ENCODE peak calls at places on chromosomes 7 and 10, in nine cellular contexts. C, M, O, T, S, K, I, N and R are unnamed samples.
A peak's percentile ranks its signal among the peaks of the same experiment; 100 is the strongest.

GRCh38 chr7:151684408-151685175 is 164.9 kb upstream of the RHEB start:
- DNase-seq in C (no peak), M (no peak), O (no peak), T (no peak), S (no peak), K (no peak), I (no peak), N (no peak), R (no peak)

GRCh38 chr7:97734255-97734654 is 2.4 kb downstream of the TAC1 start:
- DNase-seq in C (no peak), M (no peak), O (no peak), T (no peak), S (no peak), K (no peak), I (no peak), N (no peak), R (no peak)

GRCh38 chr7:142791502-142791901 is 20.7 kb downstream of the PRSS2 start:
- DNase-seq in C (no peak), M (no peak), O (no peak), T (no peak), S (no peak), K (no peak), I (no peak), N (no peak), R (no peak)

GRCh38 chr7:142795339-142795863 is 24.6 kb downstream of the PRSS2 start:
- DNase-seq in C (no peak), M (no peak), O (no peak), T (no peak), S (no peak), K (no peak), I (no peak), N (no peak), R (no peak)

GRCh38 chr10:33920351-33920750 is 585.9 kb upstream of the NRP1 start:
- DNase-seq in C (no peak), M (no peak), O (no peak), T (no peak), S (no peak), K (no peak), I (no peak), N (no peak), R (no peak)

GRCh38 chr7:155884225-155885161 is 72.2 kb upstream of the SHH start:
- DNase-seq in C (no peak), M (no peak), O (peak; percentile 22), T (no peak), S (no peak), K (no peak), I (no peak), N (peak; percentile 51), R (no peak)

GRCh38 chr10:86366033-86366901 is at the start of gene GRID1:
- DNase-seq in C (no peak), M (peak; percentile 41), O (no peak), T (peak; percentile 34), S (no peak), K (peak; percentile 40), I (no peak), N (peak; percentile 71), R (no peak)

GRCh38 chr10:129773359-129773990 is 190.6 kb downstream of the EBF3 start:
- DNase-seq in C (no peak), M (no peak), O (peak; percentile 18), T (no peak), S (no peak), K (no peak), I (no peak), N (peak; percentile 49), R (no peak)

GRCh38 chr7:137937202-137937560 is 64.7 kb downstream of the CREB3L2 start:
- DNase-seq in C (peak; percentile 45), M (peak; percentile 30), O (no peak), T (no peak), S (peak; percentile 37), K (no peak), I (no peak), N (no peak), R (no peak)

GRCh38 chr10:21604651-21605050 is 70.6 kb downstream of the MLLT10 start:
- DNase-seq in C (no peak), M (no peak), O (no peak), T (no peak), S (no peak), K (no peak), I (no peak), N (no peak), R (no peak)

GRCh38 chr7:115709664-115710063 is 320.9 kb downstream of the TFEC start:
- DNase-seq in C (no peak), M (no peak), O (no peak), T (no peak), S (no peak), K (no peak), I (no peak), N (no peak), R (no peak)

GRCh38 chr7:88306590-88307048 is at the start of gene STEAP4:
- DNase-seq in C (peak; percentile 78), M (peak; percentile 73), O (peak; percentile 81), T (no peak), S (peak; percentile 44), K (peak; percentile 87), I (peak; percentile 89), N (peak; percentile 89), R (no peak)

GRCh38 chr10:25039531-25039930 is 23.1 kb downstream of the THNSL1 start:
- DNase-seq in C (no peak), M (no peak), O (no peak), T (no peak), S (no peak), K (no peak), I (no peak), N (no peak), R (no peak)

GRCh38 chr7:158751743-158752142 is 47.1 kb upstream of the NCAPG2 start:
- DNase-seq in C (no peak), M (no peak), O (no peak), T (no peak), S (no peak), K (no peak), I (no peak), N (no peak), R (no peak)

GRCh38 chr7:158749396-158749795 is 44.8 kb upstream of the NCAPG2 start:
- DNase-seq in C (no peak), M (no peak), O (no peak), T (no peak), S (no peak), K (no peak), I (no peak), N (no peak), R (no peak)

GRCh38 chr7:158751199-158751598 is 46.6 kb upstream of the NCAPG2 start:
- DNase-seq in C (no peak), M (no peak), O (no peak), T (no peak), S (no peak), K (no peak), I (no peak), N (no peak), R (no peak)

GRCh38 chr7:158748335-158748734 is 43.7 kb upstream of the NCAPG2 start:
- DNase-seq in C (no peak), M (no peak), O (no peak), T (no peak), S (no peak), K (no peak), I (no peak), N (no peak), R (no peak)

GRCh38 chr7:158750702-158751101 is 46.1 kb upstream of the NCAPG2 start:
- DNase-seq in C (no peak), M (no peak), O (no peak), T (no peak), S (no peak), K (no peak), I (no peak), N (no peak), R (no peak)
- H3K36me3 ChIP-seq in C (peaks cover 26% of the 10 kb centered on the region), M (peaks cover 84% of the 10 kb centered on the region), O (peaks cover 19% of the 10 kb centered on the region), T (no peaks in the 10 kb centered on the region), S (peaks cover 16% of the 10 kb centered on the region), K (no peaks in the 10 kb centered on the region), I (no peaks in the 10 kb centered on the region), N (peaks cover 66% of the 10 kb centered on the region), R (peaks cover 11% of the 10 kb centered on the region)

GRCh38 chr10:87817873-87818504 is at the start of gene ATAD1:
- DNase-seq in C (peak; percentile 90), M (peak; percentile 84), O (peak; percentile 89), T (peak; percentile 91), S (peak; percentile 69), K (peak; percentile 86), I (peak; percentile 90), N (peak; percentile 93), R (peak; percentile 47)

GRCh38 chr10:87816842-87817178 is 1.2 kb downstream of the ATAD1 start:
- DNase-seq in C (no peak), M (no peak), O (no peak), T (no peak), S (no peak), K (no peak), I (no peak), N (no peak), R (no peak)

GRCh38 chr10:87818505-87819273 is 663 bp upstream of the ATAD1 start:
- DNase-seq in C (peak; percentile 55), M (no peak), O (peak; percentile 31), T (peak; percentile 48), S (peak; percentile 27), K (peak; percentile 40), I (peak; percentile 60), N (peak; percentile 67), R (no peak)

GRCh38 chr10:87817291-87817872 is 644 bp downstream of the ATAD1 start:
- DNase-seq in C (no peak), M (no peak), O (no peak), T (no peak), S (no peak), K (no peak), I (no peak), N (no peak), R (no peak)

GRCh38 chr10:87816163-87816841 is 1.7 kb downstream of the ATAD1 start:
- DNase-seq in C (no peak), M (no peak), O (no peak), T (no peak), S (no peak), K (no peak), I (no peak), N (no peak), R (no peak)
- TF ChIP-seq CTCF in C (peak; percentile 44), M (no peak), O (no peak), T (no peak), S (no peak), K (no peak), I (no peak), N (peak; percentile 8), R (peak; percentile 15)

GRCh38 chr7:94676431-94676830 is 20.5 kb upstream of the SGCE start:
- DNase-seq in C (no peak), M (no peak), O (no peak), T (no peak), S (no peak), K (no peak), I (no peak), N (no peak), R (no peak)
- H3K4me3 ChIP-seq in C (no peak overlapping the region), M (no peak overlapping the region), O (no peak overlapping the region), T (no peak overlapping the region), S (no peak overlapping the region), K (no peak overlapping the region), I (no peak overlapping the region), N (no peak overlapping the region), R (no peak overlapping the region)

DNA sequence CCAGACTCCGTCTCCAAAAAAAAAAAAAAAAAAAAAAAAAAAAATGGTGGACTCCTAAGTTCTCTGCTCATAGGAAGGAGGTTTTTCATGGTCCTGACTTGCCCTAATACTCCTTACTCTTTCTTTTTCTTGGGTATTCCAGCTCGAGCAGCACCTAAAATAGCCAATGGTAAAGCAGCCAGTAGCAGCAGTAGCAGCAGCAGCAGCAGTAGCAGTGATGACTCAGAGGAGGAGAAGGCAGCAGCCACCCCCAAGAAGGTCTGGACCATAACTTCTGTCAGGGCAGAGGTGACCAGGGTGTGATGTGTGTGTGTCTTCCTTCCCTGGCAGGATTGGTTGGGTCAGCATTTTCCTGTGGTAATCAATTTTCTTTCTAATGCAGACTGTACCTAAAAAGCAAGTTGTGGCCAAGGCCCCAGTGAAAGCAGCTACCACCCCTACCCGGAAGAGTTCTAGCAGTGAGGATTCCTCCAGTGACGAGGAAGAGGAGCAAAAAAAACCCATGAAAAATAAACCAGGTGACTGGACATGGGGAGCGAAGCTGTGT is 6.9 kb downstream of the NOLC1 start:
- DNase-seq in C (no peak), M (no peak), O (no peak), T (no peak), S (peak; percentile 17), K (no peak), I (no peak), N (no peak), R (no peak)
- H3K36me3 ChIP-seq in C (peaks cover 56% of the 10 kb centered on the region), M (peaks cover 99% of the 10 kb centered on the region), O (peaks cover 70% of the 10 kb centered on the region), T (peaks cover 99% of the 10 kb centered on the region), S (peaks cover 70% of the 10 kb centered on the region), K (peaks cover 49% of the 10 kb centered on the region), I (peaks cover 21% of the 10 kb centered on the region), N (peaks cover 85% of the 10 kb centered on the region), R (peaks cover 41% of the 10 kb centered on the region)